ENCODE peak calls at places on chromosomes 6 and 20, in ten cellular contexts. D is astrocyte, F is upper lobe of right lung, O is prostate gland, I is dorsolateral prefrontal cortex, U is neural progenitor cell, N is fibroblast of lung, J is iPS DF 6.9, E is mesenchymal stem cell, P is lung. B is an unnamed sample.

GRCh38 chr20:44073675-44074071 is 113.3 kb downstream of the JPH2 start:
- DNase-seq in U (no peak), I (no peak), D (no peak), N (no peak), F (peak), J (no peak), E (no peak), O (no peak), P (no peak), B (no peak)

GRCh38 chr6:70292144-70292543 is 10.7 kb downstream of the COL9A1 start:
- DNase-seq in J (no peak), E (no peak), F (no peak), I (no peak), N (no peak), O (no peak), P (no peak), U (no peak), D (no peak), B (no peak)

GRCh38 chr6:147684906-147685305 is 176.4 kb downstream of the SAMD5 start:
- DNase-seq in F (no peak), E (no peak), I (no peak), N (no peak), U (no peak), P (no peak), O (no peak), J (no peak), D (no peak), B (no peak)

GRCh38 chr20:20497242-20497985 is 129.5 kb downstream of the INSM1 start:
- DNase-seq in O (no peak), U (no peak), D (no peak), N (no peak), P (no peak), J (no peak), I (no peak), F (no peak), E (no peak), B (no peak)

GRCh38 chr20:55058938-55059337 is 583.5 kb downstream of the DOK5 start:
- DNase-seq in F (no peak), P (no peak), O (no peak), N (no peak), J (no peak), D (no peak), I (no peak), U (no peak), E (no peak), B (no peak)

GRCh38 chr6:148769304-148769968 is 22.6 kb downstream of the UST start:
- DNase-seq in J (no peak), F (no peak), D (no peak), N (no peak), O (no peak), P (no peak), U (peak), E (no peak), I (no peak), B (no peak)

GRCh38 chr6:37867756-37868446 is 48.4 kb downstream of the ZFAND3 start:
- DNase-seq in N (no peak), O (no peak), J (no peak), P (no peak), I (no peak), F (no peak), E (no peak), U (no peak), D (no peak), B (no peak)

GRCh38 chr6:30142665-30143064 is 6.7 kb downstream of the TRIM40 start:
- DNase-seq in F (no peak), E (no peak), D (no peak), P (no peak), O (no peak), U (no peak), J (no peak), N (no peak), I (no peak), B (no peak)

GRCh38 chr20:21182832-21183563 is 57.1 kb downstream of the KIZ start:
- DNase-seq in O (no peak), E (peak), U (no peak), P (no peak), F (no peak), J (no peak), I (no peak), N (peak), D (peak), B (no peak)

GRCh38 chr6:36196880-36197548 is 470 bp downstream of the BRPF3 start:
- DNase-seq in J (peak), I (peak), P (peak), N (peak), D (peak), E (peak), O (peak), U (peak), F (peak), B (peak)

GRCh38 chr20:41617059-41617921 is 887 bp downstream of the CHD6 start:
- DNase-seq in P (peak), O (peak), U (peak), D (peak), F (peak), J (no peak), E (peak), N (peak), I (no peak), B (no peak)

GRCh38 chr20:41615671-41616070 is 2.5 kb downstream of the CHD6 start:
- DNase-seq in I (no peak), E (no peak), D (no peak), O (no peak), N (no peak), P (no peak), F (no peak), U (no peak), J (no peak), B (no peak)

GRCh38 chr20:41613321-41613720 is 4.9 kb downstream of the CHD6 start:
- DNase-seq in O (no peak), N (no peak), E (no peak), D (no peak), J (no peak), I (no peak), F (no peak), U (no peak), P (no peak), B (no peak)

GRCh38 chr20:41616228-41616627 is 1.9 kb downstream of the CHD6 start:
- DNase-seq in N (no peak), P (no peak), O (no peak), I (no peak), U (no peak), E (peak), F (no peak), D (no peak), J (no peak), B (no peak)

GRCh38 chr20:41615110-41615509 is 3.1 kb downstream of the CHD6 start:
- DNase-seq in I (no peak), D (no peak), O (no peak), P (no peak), U (no peak), J (no peak), E (no peak), F (no peak), N (peak), B (no peak)
- H3K4me3 ChIP-seq in I (no peak), D (no peak), O (no peak), P (no peak), U (no peak), J (no peak), E (no peak), F (no peak), N (no peak), B (no peak)

DNA sequence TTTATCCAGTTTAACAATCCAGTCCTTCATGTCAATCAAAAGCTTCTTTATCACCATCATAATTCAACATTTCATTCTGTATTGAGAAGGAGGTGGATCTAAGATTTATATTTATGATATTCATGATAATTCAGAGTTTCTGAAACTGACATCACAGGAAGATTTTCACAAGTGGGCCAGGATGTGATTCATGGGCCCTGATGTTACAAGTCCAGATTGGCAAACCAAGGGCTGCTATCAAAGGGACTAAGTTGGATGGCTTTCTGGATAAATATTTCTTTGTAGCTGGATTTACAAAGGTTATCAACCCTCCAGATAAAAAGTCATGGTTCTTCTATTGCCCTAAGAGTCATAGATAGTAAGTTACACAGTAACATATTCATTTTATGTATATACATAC is 866.5 kb downstream of the KIF16B start:
- DNase-seq in O (no peak), U (no peak), D (no peak), I (no peak), F (no peak), E (no peak), J (no peak), N (no peak), P (no peak), B (no peak)
- H3K27ac ChIP-seq in O (no peak), U (no peak), D (no peak), I (no peak), F (no peak), E (no peak), J (no peak), N (no peak), P (no peak), B (no peak)

GRCh38 chr6:79117752-79118151 is 39.7 kb upstream of the PHIP start:
- DNase-seq in O (no peak), N (no peak), J (no peak), P (no peak), F (no peak), D (no peak), E (peak), I (no peak), U (no peak), B (no peak)
- H3K4me3 ChIP-seq in O (no peak), N (no peak), J (no peak), P (no peak), F (no peak), D (no peak), E (no peak), I (no peak), U (no peak), B (no peak)

DNA sequence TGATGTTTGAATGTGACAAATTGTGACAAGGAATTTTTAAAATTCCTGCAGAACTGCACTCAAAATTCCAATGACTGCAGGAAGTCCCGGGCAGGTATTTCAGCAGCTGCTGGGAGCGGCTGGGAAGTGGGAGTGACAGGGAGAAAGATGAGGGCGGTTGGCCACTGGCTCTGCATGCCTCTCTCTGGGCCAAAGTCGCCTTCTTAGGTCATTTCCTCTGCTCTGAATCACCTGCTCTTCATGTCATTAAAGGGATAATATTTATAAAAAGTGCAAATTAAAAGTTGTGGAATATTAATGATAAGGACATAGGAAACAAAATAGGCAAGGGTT is 43.9 kb downstream of the RAMACL start:
- DNase-seq in N (peak), P (peak), D (peak), O (no peak), U (peak), J (no peak), F (no peak), I (no peak), E (no peak), B (no peak)
- H3K27ac ChIP-seq in N (no peak), P (no peak), D (no peak), O (no peak), U (no peak), J (no peak), F (no peak), I (no peak), E (no peak), B (no peak)

GRCh38 chr6:117165921-117166499 is 99.3 kb upstream of the VGLL2 start:
- DNase-seq in J (no peak), F (no peak), U (no peak), P (no peak), I (no peak), N (no peak), O (no peak), E (peak), D (no peak), B (no peak)

GRCh38 chr6:117169781-117170281 is 95.5 kb upstream of the VGLL2 start:
- DNase-seq in D (no peak), J (no peak), F (no peak), E (peak), U (no peak), P (no peak), O (no peak), N (no peak), I (no peak), B (peak)

GRCh38 chr6:117167520-117168271 is 97.7 kb upstream of the VGLL2 start:
- DNase-seq in U (peak), D (peak), I (no peak), O (peak), E (peak), P (no peak), J (no peak), N (peak), F (no peak), B (peak)

GRCh38 chr6:117168296-117169059 is 96.9 kb upstream of the VGLL2 start:
- DNase-seq in F (no peak), D (no peak), N (no peak), U (no peak), I (no peak), O (no peak), P (no peak), J (no peak), E (peak), B (no peak)

DNA sequence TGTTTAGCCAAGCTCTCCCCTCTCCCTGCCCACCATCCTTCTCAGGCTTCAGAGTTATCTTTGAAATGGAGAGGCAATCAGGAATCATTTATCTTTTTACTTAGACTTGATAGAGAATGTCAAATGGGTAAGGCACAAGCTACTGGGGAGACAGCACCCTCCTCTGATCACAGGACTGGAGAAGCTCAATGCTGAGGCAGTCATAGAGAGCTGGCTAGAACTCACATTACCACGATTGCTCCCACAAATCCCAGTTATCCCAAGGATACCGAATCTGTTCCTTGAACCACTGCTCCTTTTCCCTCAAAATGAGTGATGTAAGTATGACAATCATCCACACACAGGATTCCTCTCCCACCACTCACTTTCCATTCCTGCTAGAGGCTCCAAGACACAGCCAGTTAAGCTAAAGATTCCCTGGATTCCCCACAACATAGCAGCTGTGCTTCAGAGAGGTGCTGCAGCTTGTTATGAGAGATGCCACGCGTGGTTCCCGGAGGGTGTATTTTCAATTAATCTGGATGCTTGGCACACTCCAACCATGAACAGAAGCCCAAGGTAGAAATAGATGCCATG is 96.2 kb upstream of the VGLL2 start:
- DNase-seq in F (no peak), J (no peak), P (no peak), D (no peak), U (no peak), I (no peak), E (peak), O (no peak), N (no peak), B (peak)
- H3K4me3 ChIP-seq in F (no peak), J (no peak), P (no peak), D (no peak), U (no peak), I (no peak), E (no peak), O (no peak), N (no peak), B (no peak)

DNA sequence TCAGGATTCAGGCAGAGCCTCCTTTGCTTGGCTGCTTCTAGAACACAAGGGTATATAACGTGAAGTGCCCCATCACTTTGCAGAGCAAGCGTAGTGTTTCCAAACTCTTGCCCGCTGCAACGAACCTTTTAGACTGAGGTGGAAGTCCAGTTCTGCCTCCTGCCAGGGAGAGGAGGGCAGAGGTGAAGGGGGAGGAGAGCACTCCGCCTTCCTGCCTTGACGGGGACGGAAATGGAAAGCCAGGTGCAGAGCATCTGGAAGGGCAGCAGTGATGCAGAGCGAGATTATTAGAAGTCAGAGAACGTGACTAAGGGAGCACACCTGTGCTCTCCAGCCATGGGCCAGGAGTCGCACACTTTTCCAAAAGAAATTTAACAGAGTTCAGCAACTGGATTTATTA is 63.4 kb downstream of the RREB1 start:
- DNase-seq in P (no peak), F (no peak), O (no peak), I (no peak), D (no peak), U (no peak), J (no peak), N (no peak), E (no peak), B (no peak)
- H3K27ac ChIP-seq in P (no peak), F (no peak), O (no peak), I (no peak), D (no peak), U (no peak), J (no peak), N (no peak), E (no peak), B (no peak)

GRCh38 chr6:138499303-138499991 is at the start of gene NHSL1:
- DNase-seq in U (peak), J (no peak), D (peak), E (peak), O (no peak), N (peak), P (no peak), I (no peak), F (no peak), B (no peak)
- H3K4me3 ChIP-seq in U (peak), J (no peak), D (peak), E (peak), O (no peak), N (no peak), P (no peak), I (no peak), F (no peak), B (peak)

GRCh38 chr20:33531047-33531877 is 41.4 kb downstream of the CBFA2T2 start:
- DNase-seq in D (peak), N (peak), F (no peak), E (peak), J (no peak), U (peak), I (no peak), P (no peak), O (no peak), B (no peak)
- H3K27ac ChIP-seq in D (no peak), N (no peak), F (no peak), E (peak), J (no peak), U (peak), I (no peak), P (no peak), O (peak), B (no peak)

GRCh38 chr20:63809856-63810255 is 21.2 kb downstream of the ZBTB46 start:
- DNase-seq in O (no peak), P (no peak), I (no peak), E (no peak), F (no peak), D (no peak), J (no peak), U (no peak), N (no peak), B (no peak)
- H3K4me3 ChIP-seq in O (no peak), P (no peak), I (no peak), E (no peak), F (no peak), D (no peak), J (no peak), U (no peak), N (no peak), B (no peak)

B was measured in keratinocyte.